ENCODE peak calls at places on chromosome 13, in four cellular contexts. X, G, I and V are unnamed samples.

GRCh38 chr13:113437408-113438010 is 15.8 kb downstream of the ADPRHL1 start:
- DNase-seq in X (peak), G (no peak), I (no peak), V (no peak)

GRCh38 chr13:52447815-52448552 is 2.5 kb downstream of the VPS36 start:
- DNase-seq in I (no peak), X (no peak), G (no peak), V (no peak)

GRCh38 chr13:48078251-48078656 is 16.6 kb downstream of the MED4 start:
- DNase-seq in I (no peak), G (no peak), X (peak), V (no peak)

GRCh38 chr13:66559093-66559492 is 671.0 kb downstream of the PCDH9 start:
- DNase-seq in G (no peak), I (no peak), X (no peak), V (no peak)

GRCh38 chr13:72458701-72459100 is 268.7 kb downstream of the MZT1 start:
- DNase-seq in G (no peak), X (no peak), I (no peak), V (no peak)

GRCh38 chr13:44474122-44474910 is 100.7 kb downstream of the SERP2 start:
- DNase-seq in X (peak), I (no peak), G (no peak), V (no peak)

GRCh38 chr13:67769987-67770341 is 539.8 kb upstream of the PCDH9 start:
- DNase-seq in X (no peak), I (no peak), G (no peak), V (no peak)

GRCh38 chr13:113820813-113821651 is 42.8 kb downstream of the GAS6 start:
- DNase-seq in X (no peak), I (peak), G (peak), V (no peak)

GRCh38 chr13:29594710-29595379 is 643 bp downstream of the SLC7A1 start:
- DNase-seq in X (no peak), I (peak), G (peak), V (peak)

GRCh38 chr13:95067303-95067702 is 233.9 kb downstream of the ABCC4 start:
- DNase-seq in I (no peak), X (no peak), G (no peak), V (no peak)

GRCh38 chr13:40433577-40433976 is 232.9 kb downstream of the FOXO1 start:
- DNase-seq in X (no peak), I (no peak), G (no peak), V (no peak)

GRCh38 chr13:100088282-100088647 is 628 bp upstream of the PCCA start:
- DNase-seq in X (no peak), G (no peak), I (peak), V (peak)

GRCh38 chr13:41995946-41996345 is 35.0 kb upstream of the VWA8 start:
- DNase-seq in G (no peak), I (no peak), X (peak), V (no peak)

GRCh38 chr13:109666656-109667448 is 119.5 kb downstream of the IRS2 start:
- DNase-seq in X (no peak), G (no peak), I (no peak), V (no peak)

GRCh38 chr13:111215081-111216047 is 100.3 kb downstream of the ARHGEF7 start:
- DNase-seq in X (no peak), I (no peak), G (no peak), V (no peak)

GRCh38 chr13:30714629-30715028 is 20.7 kb upstream of the ALOX5AP start:
- DNase-seq in X (no peak), I (no peak), G (no peak), V (no peak)

GRCh38 chr13:110683203-110683883 is 22.6 kb downstream of the CARS2 start:
- DNase-seq in I (no peak), X (peak), G (no peak), V (no peak)

GRCh38 chr13:95267662-95268369 is 33.4 kb downstream of the ABCC4 start:
- DNase-seq in X (peak), I (no peak), G (no peak), V (no peak)

GRCh38 chr13:75120071-75120470 is 361.9 kb downstream of the TBC1D4 start:
- DNase-seq in G (no peak), X (no peak), I (no peak), V (no peak)

GRCh38 chr13:32642858-32643257 is 56.6 kb downstream of the PDS5B start:
- DNase-seq in G (no peak), X (no peak), I (no peak), V (no peak)

GRCh38 chr13:54614729-54615128 is 1586.1 kb downstream of the OLFM4 start:
- DNase-seq in I (peak), G (no peak), X (no peak), V (no peak)

GRCh38 chr13:77863037-77863630 is 55.5 kb downstream of the EDNRB start:
- DNase-seq in G (no peak), X (no peak), I (no peak), V (no peak)

GRCh38 chr13:40792284-40793051 is 3.1 kb downstream of the SLC25A15 start:
- DNase-seq in G (no peak), I (no peak), X (no peak), V (no peak)

GRCh38 chr13:109274188-109274821 is 512.1 kb downstream of the IRS2 start:
- DNase-seq in X (no peak), I (no peak), G (no peak), V (no peak)

GRCh38 chr13:75417647-75418046 is 64.3 kb downstream of the TBC1D4 start:
- DNase-seq in G (no peak), I (no peak), X (no peak), V (no peak)

GRCh38 chr13:90089051-90089450 is 1258.4 kb upstream of the MIR17HG start:
- DNase-seq in I (no peak), G (no peak), X (no peak), V (no peak)

GRCh38 chr13:59480398-59480797 is 683.3 kb downstream of the DIAPH3 start:
- DNase-seq in I (no peak), G (no peak), X (no peak), V (no peak)

GRCh38 chr13:105984236-105984635 is 551.2 kb downstream of the EFNB2 start:
- DNase-seq in G (no peak), I (no peak), X (no peak), V (no peak)

GRCh38 chr13:105979131-105979530 is 556.3 kb downstream of the EFNB2 start:
- DNase-seq in G (no peak), X (no peak), I (no peak), V (no peak)

GRCh38 chr13:105979586-105979985 is 555.9 kb downstream of the EFNB2 start:
- DNase-seq in X (no peak), I (peak), G (no peak), V (no peak)

DNA sequence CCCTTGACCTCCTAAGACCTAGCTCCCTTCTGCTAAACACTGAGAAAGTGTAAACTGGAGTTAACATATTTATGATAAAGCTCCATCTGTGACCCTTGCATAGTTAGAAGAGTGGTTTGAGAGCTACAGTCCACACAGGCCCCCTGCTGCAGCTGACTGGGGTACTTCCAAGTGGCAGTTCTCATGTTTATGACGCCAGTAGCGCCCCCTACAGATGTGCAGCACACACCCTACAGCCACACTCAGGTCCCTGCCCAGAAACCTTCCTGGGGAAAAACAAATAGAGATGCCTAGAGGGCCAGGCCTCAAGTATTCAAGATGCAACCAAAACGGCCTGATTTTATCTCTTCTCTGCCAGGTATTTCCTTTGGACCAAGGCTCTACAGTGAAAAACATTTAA is 553.2 kb downstream of the EFNB2 start:
- DNase-seq in I (no peak), X (no peak), G (no peak), V (peak)
- TF ChIP-seq CTCF in I (no peak), X (no peak), G (no peak), V (peak)

GRCh38 chr13:97433727-97434416 is at the start of gene RAP2A:
- DNase-seq in G (peak), I (peak), X (peak), V (peak)
- TF ChIP-seq CTCF in G (no peak), I (no peak), X (peak), V (no peak)

DNA sequence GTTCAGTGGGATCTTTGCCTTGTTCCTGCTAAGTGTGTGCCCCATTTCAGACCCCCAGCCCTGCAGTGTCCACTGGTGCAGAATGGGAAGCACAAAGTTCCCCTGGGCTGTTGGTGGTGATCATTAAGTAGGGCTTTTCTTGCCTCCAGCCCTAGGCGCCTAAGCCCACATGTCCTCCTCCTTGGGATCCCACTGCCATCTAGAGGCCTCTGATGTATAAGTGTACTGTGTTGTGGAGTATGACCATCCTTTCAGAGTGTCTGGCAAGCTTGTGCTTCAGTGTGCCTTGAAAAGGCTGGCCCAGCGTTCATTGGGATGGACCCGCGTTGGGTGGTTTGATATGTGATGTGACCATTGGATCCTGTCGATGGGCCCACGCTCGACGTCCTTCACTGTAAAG is 71.2 kb downstream of the WASF3 start:
- DNase-seq in X (peak), G (no peak), I (no peak), V (no peak)
- TF ChIP-seq CTCF in X (peak), G (no peak), I (no peak), V (no peak)

DNA sequence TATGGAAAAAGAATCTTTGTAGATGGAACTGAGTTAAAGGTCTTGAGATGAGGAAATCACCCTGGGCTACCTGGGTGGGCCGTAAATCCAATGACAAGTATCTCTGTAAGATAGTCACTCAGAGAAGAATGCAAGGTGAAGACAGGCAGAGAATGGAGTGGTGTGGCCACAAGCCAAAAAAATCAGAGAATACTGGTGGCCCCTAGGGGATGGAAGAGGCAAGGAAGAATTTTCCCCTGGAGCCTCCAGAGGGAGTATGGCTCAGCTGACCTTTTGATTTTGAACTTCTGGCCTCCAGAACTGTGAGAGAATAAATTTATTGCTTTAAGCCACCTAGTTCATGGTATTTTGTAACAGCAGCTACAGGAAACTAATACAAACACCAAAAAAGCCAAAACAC is 32.7 kb upstream of the CSNK1A1L start:
- DNase-seq in X (peak), I (peak), G (no peak), V (no peak)
- TF ChIP-seq CTCF in X (no peak), I (no peak), G (no peak), V (no peak)

DNA sequence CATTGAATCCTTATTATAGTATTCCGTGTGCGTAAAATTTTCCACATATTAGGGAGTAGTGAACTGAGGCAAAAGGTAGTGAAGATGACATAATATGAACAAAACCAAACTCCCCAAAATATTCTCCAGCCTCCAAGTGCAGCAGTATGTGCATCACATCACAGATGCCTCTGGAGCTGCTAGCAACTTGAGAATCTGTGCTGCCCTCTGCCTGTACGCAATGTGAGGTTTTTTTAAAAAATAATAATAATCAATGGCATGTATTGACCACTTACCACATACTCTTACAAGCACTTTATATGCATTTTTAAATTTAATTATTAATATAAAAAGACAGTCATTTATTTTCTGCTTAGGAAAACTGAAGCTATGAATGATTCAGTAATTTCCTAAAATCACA is 583.0 kb upstream of the SPRY2 start:
- DNase-seq in X (no peak), I (no peak), G (no peak), V (no peak)
- TF ChIP-seq CTCF in X (no peak), I (no peak), G (no peak), V (no peak)

GRCh38 chr13:19324325-19324724 is 142.7 kb upstream of the TUBA3C start:
- DNase-seq in I (no peak), X (no peak), G (no peak), V (no peak)

DNA sequence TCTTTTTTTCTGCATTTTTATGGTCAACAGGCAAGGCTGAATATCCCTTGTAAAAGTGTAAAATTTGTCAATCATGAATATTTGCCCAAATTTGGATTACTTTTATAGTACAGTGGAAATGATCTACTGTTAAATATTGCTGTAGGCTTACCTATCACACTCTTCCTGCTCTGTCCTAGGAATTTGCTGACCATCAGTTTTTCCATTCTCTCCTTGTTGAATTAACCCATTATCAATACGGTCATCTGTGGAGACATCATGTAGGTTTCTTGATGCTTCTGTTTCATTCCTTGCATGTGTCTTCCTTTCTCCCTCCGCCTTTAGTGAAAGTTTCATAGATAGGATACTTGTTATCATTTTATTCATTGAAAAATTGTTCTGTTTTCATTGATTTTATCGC is 139.6 kb upstream of the TUBA3C start:
- DNase-seq in G (no peak), I (no peak), X (no peak), V (no peak)
- TF ChIP-seq CTCF in G (no peak), I (no peak), X (no peak), V (no peak)

DNA sequence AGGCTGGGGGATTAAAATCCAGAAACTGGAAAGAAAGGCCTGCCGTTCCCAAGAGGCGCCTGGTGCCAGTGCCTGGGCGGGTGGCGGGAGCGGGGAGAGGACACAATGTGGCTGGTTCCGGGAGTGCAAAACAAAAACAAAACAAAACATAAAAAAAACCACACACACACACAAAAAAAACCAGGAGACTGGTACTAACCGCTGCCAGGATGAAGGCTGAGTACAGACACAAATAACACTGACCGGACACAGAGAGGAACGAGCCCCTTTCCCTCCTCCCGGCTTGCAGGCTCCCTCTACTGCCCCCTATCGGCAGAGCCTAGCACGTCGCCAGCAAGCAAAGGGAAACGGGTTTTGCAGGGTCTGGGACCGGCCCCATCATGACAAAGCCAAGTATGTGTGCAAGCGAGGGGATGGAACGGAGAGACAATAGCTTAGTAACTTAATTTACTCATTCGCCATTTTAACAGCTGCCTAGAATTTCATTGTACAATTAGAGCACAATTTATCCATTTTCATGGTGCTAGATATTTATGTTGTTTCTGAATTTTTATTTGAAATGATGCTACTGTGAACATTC is 17.9 kb upstream of the ZDHHC20 start:
- DNase-seq in X (peak), G (peak), I (peak), V (peak)
- TF ChIP-seq CTCF in X (peak), G (peak), I (peak), V (peak)

DNA sequence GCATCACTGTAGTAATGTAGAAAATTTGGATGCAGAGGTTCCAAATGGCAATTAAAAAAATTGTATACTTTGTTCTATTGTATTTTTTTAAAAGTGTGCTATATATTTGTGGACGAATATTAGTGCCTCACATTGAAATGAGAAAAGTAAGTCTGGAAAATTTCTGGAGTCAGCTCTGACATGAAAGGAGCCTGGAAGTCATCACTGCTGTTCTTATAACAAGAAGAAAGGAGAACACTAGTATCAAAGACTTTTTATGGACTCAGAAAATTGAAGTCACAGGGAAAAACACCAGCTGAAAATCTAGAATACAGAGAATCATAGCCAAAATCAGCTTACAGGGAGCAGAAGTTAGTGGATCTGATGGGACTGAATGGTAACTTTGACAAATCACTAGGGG is 1450.7 kb upstream of the SPRY2 start:
- DNase-seq in X (no peak), G (no peak), I (no peak), V (no peak)
- TF ChIP-seq CTCF in X (no peak), G (no peak), I (no peak), V (no peak)

GRCh38 chr13:37295046-37295445 is 189.6 kb upstream of the CSNK1A1L start:
- DNase-seq in G (no peak), X (no peak), I (no peak), V (no peak)
- TF ChIP-seq CTCF in G (no peak), X (no peak), I (no peak), V (no peak)

GRCh38 chr13:91405240-91405639 is 6.8 kb downstream of the GPC5 start:
- DNase-seq in G (no peak), X (no peak), I (no peak), V (no peak)

GRCh38 chr13:91401916-91402315 is 3.5 kb downstream of the GPC5 start:
- DNase-seq in G (no peak), I (no peak), X (no peak), V (no peak)

GRCh38 chr13:91409661-91410060 is 11.2 kb downstream of the GPC5 start:
- DNase-seq in G (no peak), I (no peak), X (no peak), V (no peak)

DNA sequence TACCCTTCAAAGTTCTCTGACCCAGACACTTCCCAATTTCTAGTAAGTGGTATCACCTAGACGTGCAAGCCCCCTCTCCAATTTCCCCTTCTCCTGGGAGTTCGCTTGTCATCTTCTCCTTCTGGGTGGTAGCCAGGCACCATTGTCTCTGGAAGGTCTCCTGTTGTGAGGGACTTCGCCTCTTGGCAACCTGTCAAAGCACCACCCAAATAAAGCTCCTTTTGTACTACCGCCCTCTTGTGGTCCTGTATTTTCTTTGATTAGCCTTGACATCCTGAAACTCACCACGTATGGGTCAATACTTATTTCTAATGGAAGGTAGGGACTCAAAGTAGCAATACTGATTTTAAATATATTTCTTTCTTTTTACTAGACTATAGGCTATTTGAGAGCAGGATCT is 8.2 kb downstream of the GPC5 start:
- DNase-seq in G (no peak), I (no peak), X (peak), V (peak)
- TF ChIP-seq CTCF in G (no peak), I (peak), X (peak), V (peak)